ENCODE peak calls at places on chromosomes 16 and 17, in nine cellular contexts. One of them, this sample, is unnamed.

GRCh38 chr16:31179153-31179746 is 689 bp upstream of the FUS start:
- DNase-seq in adipocyte: no peak
- DNase-seq in ELR: no peak
- DNase-seq in RKO: no peak
- DNase-seq in HuH-7: no peak
- DNase-seq in heart right ventricle: peak
- DNase-seq in stimulated activated CD8-positive, alpha-beta memory T cell treated with anti-CD3 and anti-CD28 coated beads, Interleukin-15, amount 100 ng/mL, for 24 hours: no peak
- DNase-seq in aorta: peak
- DNase-seq in effector CD4-positive, alpha-beta T cell: no peak
- DNase-seq in this sample: no peak

GRCh38 chr17:50213026-50214015 is 11.9 kb upstream of the COL1A1 start:
- DNase-seq in heart right ventricle: no peak
- DNase-seq in effector CD4-positive, alpha-beta T cell: no peak
- DNase-seq in stimulated activated CD8-positive, alpha-beta memory T cell treated with anti-CD3 and anti-CD28 coated beads, Interleukin-15, amount 100 ng/mL, for 24 hours: no peak
- DNase-seq in ELR: no peak
- DNase-seq in RKO: no peak
- DNase-seq in HuH-7: peak
- DNase-seq in aorta: no peak
- DNase-seq in adipocyte: no peak
- DNase-seq in this sample: no peak

GRCh38 chr17:63071797-63072196 is 105.8 kb downstream of the TANC2 start:
- DNase-seq in RKO: no peak
- DNase-seq in ELR: no peak
- DNase-seq in stimulated activated CD8-positive, alpha-beta memory T cell treated with anti-CD3 and anti-CD28 coated beads, Interleukin-15, amount 100 ng/mL, for 24 hours: no peak
- DNase-seq in aorta: no peak
- DNase-seq in HuH-7: no peak
- DNase-seq in effector CD4-positive, alpha-beta T cell: no peak
- DNase-seq in adipocyte: no peak
- DNase-seq in heart right ventricle: no peak
- DNase-seq in this sample: no peak

GRCh38 chr17:46061435-46061834 is 62.4 kb downstream of the STH start:
- DNase-seq in aorta: no peak
- DNase-seq in heart right ventricle: no peak
- DNase-seq in ELR: peak
- DNase-seq in stimulated activated CD8-positive, alpha-beta memory T cell treated with anti-CD3 and anti-CD28 coated beads, Interleukin-15, amount 100 ng/mL, for 24 hours: no peak
- DNase-seq in RKO: peak
- DNase-seq in HuH-7: no peak
- DNase-seq in adipocyte: peak
- DNase-seq in effector CD4-positive, alpha-beta T cell: no peak
- DNase-seq in this sample: no peak

GRCh38 chr17:28745777-28746473 is 2.1 kb downstream of the TRAF4 start:
- DNase-seq in RKO: peak
- DNase-seq in stimulated activated CD8-positive, alpha-beta memory T cell treated with anti-CD3 and anti-CD28 coated beads, Interleukin-15, amount 100 ng/mL, for 24 hours: no peak
- DNase-seq in ELR: peak
- DNase-seq in adipocyte: peak
- DNase-seq in effector CD4-positive, alpha-beta T cell: no peak
- DNase-seq in aorta: peak
- DNase-seq in HuH-7: no peak
- DNase-seq in heart right ventricle: no peak
- DNase-seq in this sample: no peak

GRCh38 chr16:86249631-86250030 is 260.7 kb upstream of the FOXF1 start:
- DNase-seq in heart right ventricle: no peak
- DNase-seq in aorta: no peak
- DNase-seq in RKO: no peak
- DNase-seq in adipocyte: no peak
- DNase-seq in HuH-7: no peak
- DNase-seq in ELR: no peak
- DNase-seq in effector CD4-positive, alpha-beta T cell: no peak
- DNase-seq in stimulated activated CD8-positive, alpha-beta memory T cell treated with anti-CD3 and anti-CD28 coated beads, Interleukin-15, amount 100 ng/mL, for 24 hours: no peak
- DNase-seq in this sample: no peak

GRCh38 chr17:75481194-75482059 is 25.0 kb downstream of the TMEM94 start:
- DNase-seq in effector CD4-positive, alpha-beta T cell: no peak
- DNase-seq in aorta: no peak
- DNase-seq in stimulated activated CD8-positive, alpha-beta memory T cell treated with anti-CD3 and anti-CD28 coated beads, Interleukin-15, amount 100 ng/mL, for 24 hours: no peak
- DNase-seq in ELR: no peak
- DNase-seq in adipocyte: no peak
- DNase-seq in HuH-7: no peak
- DNase-seq in RKO: no peak
- DNase-seq in heart right ventricle: no peak
- DNase-seq in this sample: no peak

GRCh38 chr17:66654341-66654740 is 180.6 kb upstream of the CACNG5 start:
- DNase-seq in aorta: no peak
- DNase-seq in adipocyte: peak
- DNase-seq in stimulated activated CD8-positive, alpha-beta memory T cell treated with anti-CD3 and anti-CD28 coated beads, Interleukin-15, amount 100 ng/mL, for 24 hours: no peak
- DNase-seq in RKO: no peak
- DNase-seq in effector CD4-positive, alpha-beta T cell: no peak
- DNase-seq in heart right ventricle: no peak
- DNase-seq in HuH-7: no peak
- DNase-seq in ELR: peak
- DNase-seq in this sample: no peak

GRCh38 chr16:85490971-85491771 is 122.0 kb upstream of the GSE1 start:
- DNase-seq in aorta: no peak
- DNase-seq in effector CD4-positive, alpha-beta T cell: no peak
- DNase-seq in adipocyte: no peak
- DNase-seq in stimulated activated CD8-positive, alpha-beta memory T cell treated with anti-CD3 and anti-CD28 coated beads, Interleukin-15, amount 100 ng/mL, for 24 hours: peak
- DNase-seq in HuH-7: peak
- DNase-seq in RKO: no peak
- DNase-seq in heart right ventricle: no peak
- DNase-seq in ELR: no peak
- DNase-seq in this sample: no peak

GRCh38 chr17:34163681-34164080 is 91.4 kb upstream of the CCL2 start:
- DNase-seq in heart right ventricle: no peak
- DNase-seq in stimulated activated CD8-positive, alpha-beta memory T cell treated with anti-CD3 and anti-CD28 coated beads, Interleukin-15, amount 100 ng/mL, for 24 hours: no peak
- DNase-seq in ELR: peak
- DNase-seq in effector CD4-positive, alpha-beta T cell: no peak
- DNase-seq in HuH-7: no peak
- DNase-seq in aorta: no peak
- DNase-seq in RKO: peak
- DNase-seq in adipocyte: peak
- DNase-seq in this sample: no peak

GRCh38 chr17:82112181-82112865 is 14.3 kb upstream of the FASN start:
- DNase-seq in stimulated activated CD8-positive, alpha-beta memory T cell treated with anti-CD3 and anti-CD28 coated beads, Interleukin-15, amount 100 ng/mL, for 24 hours: no peak
- DNase-seq in HuH-7: no peak
- DNase-seq in heart right ventricle: no peak
- DNase-seq in RKO: no peak
- DNase-seq in ELR: no peak
- DNase-seq in adipocyte: no peak
- DNase-seq in aorta: no peak
- DNase-seq in effector CD4-positive, alpha-beta T cell: no peak
- DNase-seq in this sample: no peak

GRCh38 chr17:79075433-79075805 is 795 bp downstream of the ENGASE start:
- DNase-seq in HuH-7: no peak
- DNase-seq in adipocyte: no peak
- DNase-seq in heart right ventricle: no peak
- DNase-seq in effector CD4-positive, alpha-beta T cell: peak
- DNase-seq in stimulated activated CD8-positive, alpha-beta memory T cell treated with anti-CD3 and anti-CD28 coated beads, Interleukin-15, amount 100 ng/mL, for 24 hours: no peak
- DNase-seq in ELR: no peak
- DNase-seq in aorta: no peak
- DNase-seq in RKO: peak
- DNase-seq in this sample: no peak

This sample was measured in T-helper 1 cell.